ENCODE peak calls at places on chromosomes 5 and 9, in nine cellular contexts. N, S, P, D, Y, U, E, G and O are unnamed samples.

GRCh38 chr5:62494772-62495171 is 82.2 kb downstream of the IPO11 start:
- DNase-seq in N (no peak), S (no peak), P (no peak), D (no peak), Y (no peak), U (no peak), E (no peak), G (no peak), O (no peak)

GRCh38 chr5:159826351-159827222 is 89.7 kb upstream of the ADRA1B start:
- DNase-seq in N (no peak), S (no peak), P (no peak), D (no peak), Y (peak; percentile 82), U (peak; percentile 89), E (no peak), G (no peak), O (no peak)

GRCh38 chr9:32291370-32291769 is 93.1 kb upstream of the ACO1 start:
- DNase-seq in N (no peak), S (no peak), P (no peak), D (no peak), Y (no peak), U (no peak), E (no peak), G (no peak), O (no peak)

GRCh38 chr5:126868961-126869451 is 92.1 kb downstream of the LMNB1 start:
- DNase-seq in N (no peak), S (peak; percentile 55), P (no peak), D (peak; percentile 84), Y (no peak), U (peak; percentile 92), E (no peak), G (no peak), O (no peak)

GRCh38 chr9:89463986-89464901 is 33.7 kb downstream of the SEMA4D start:
- DNase-seq in N (no peak), S (no peak), P (peak; percentile 73), D (no peak), Y (no peak), U (no peak), E (peak; percentile 89), G (no peak), O (no peak)

GRCh38 chr9:127177682-127178265 is 55.3 kb upstream of the ANGPTL2 start:
- DNase-seq in N (no peak), S (no peak), P (no peak), D (peak; percentile 31), Y (no peak), U (no peak), E (no peak), G (peak; percentile 8), O (no peak)

GRCh38 chr5:83570916-83571315 is 99.4 kb downstream of the VCAN start:
- DNase-seq in N (no peak), S (no peak), P (no peak), D (no peak), Y (peak; percentile 46), U (no peak), E (no peak), G (no peak), O (no peak)

GRCh38 chr9:109114670-109115069 is 5.1 kb downstream of the TMEM245 start:
- DNase-seq in N (no peak), S (no peak), P (no peak), D (no peak), Y (peak; percentile 80), U (no peak), E (no peak), G (no peak), O (no peak)

GRCh38 chr9:14311940-14312572 is 1.9 kb downstream of the NFIB start:
- DNase-seq in N (no peak), S (no peak), P (no peak), D (no peak), Y (no peak), U (no peak), E (no peak), G (no peak), O (no peak)

GRCh38 chr5:159052282-159053011 is 47.3 kb downstream of the EBF1 start:
- DNase-seq in N (no peak), S (no peak), P (no peak), D (no peak), Y (peak; percentile 85), U (no peak), E (no peak), G (no peak), O (no peak)

GRCh38 chr5:64331597-64332277 is 166.1 kb downstream of the RNF180 start:
- DNase-seq in N (no peak), S (peak; percentile 62), P (no peak), D (peak; percentile 62), Y (no peak), U (no peak), E (no peak), G (no peak), O (peak; percentile 9)

GRCh38 chr9:97527626-97528528 is 26.4 kb downstream of the TMOD1 start:
- DNase-seq in N (no peak), S (no peak), P (no peak), D (no peak), Y (no peak), U (no peak), E (no peak), G (no peak), O (no peak)

GRCh38 chr5:26232706-26233105 is 805.7 kb downstream of the CDH9 start:
- DNase-seq in N (no peak), S (no peak), P (no peak), D (no peak), Y (no peak), U (no peak), E (no peak), G (no peak), O (no peak)

GRCh38 chr9:130994135-130994534 is 14.8 kb upstream of the LAMC3 start:
- DNase-seq in N (no peak), S (no peak), P (no peak), D (no peak), Y (no peak), U (no peak), E (no peak), G (no peak), O (no peak)

GRCh38 chr9:5593904-5594303 is 35.0 kb upstream of the RIC1 start:
- DNase-seq in N (no peak), S (no peak), P (no peak), D (no peak), Y (no peak), U (no peak), E (no peak), G (no peak), O (no peak)

GRCh38 chr5:30752015-30752414 is 441.5 kb upstream of the CDH6 start:
- DNase-seq in N (no peak), S (no peak), P (no peak), D (no peak), Y (no peak), U (no peak), E (no peak), G (no peak), O (no peak)

GRCh38 chr5:173283318-173284288 is 44.6 kb downstream of the STC2 start:
- DNase-seq in N (peak; percentile 19), S (peak; percentile 82), P (peak; percentile 39), D (peak; percentile 90), Y (peak; percentile 49), U (no peak), E (peak; percentile 48), G (peak; percentile 70), O (no peak)

GRCh38 chr9:2132484-2133082 is 117.4 kb downstream of the SMARCA2 start:
- DNase-seq in N (no peak), S (no peak), P (no peak), D (no peak), Y (peak; percentile 66), U (no peak), E (no peak), G (no peak), O (no peak)

GRCh38 chr9:77384406-77384805 is 207.1 kb downstream of the VPS13A start:
- DNase-seq in N (no peak), S (no peak), P (no peak), D (no peak), Y (peak; percentile 89), U (no peak), E (no peak), G (no peak), O (no peak)

GRCh38 chr5:166948679-166949078 is 1342.8 kb upstream of the WWC1 start:
- DNase-seq in N (no peak), S (no peak), P (no peak), D (no peak), Y (no peak), U (no peak), E (no peak), G (no peak), O (no peak)

GRCh38 chr9:125626187-125626586 is 80.8 kb downstream of the MAPKAP1 start:
- DNase-seq in N (no peak), S (no peak), P (no peak), D (no peak), Y (peak; percentile 44), U (no peak), E (no peak), G (no peak), O (no peak)

GRCh38 chr5:119177226-119177625 is 106.3 kb downstream of the DMXL1 start:
- DNase-seq in N (no peak), S (no peak), P (no peak), D (no peak), Y (no peak), U (no peak), E (no peak), G (no peak), O (no peak)

GRCh38 chr5:133847886-133848285 is 120.5 kb downstream of the C5orf15 start:
- DNase-seq in N (no peak), S (no peak), P (no peak), D (no peak), Y (no peak), U (no peak), E (no peak), G (no peak), O (no peak)

GRCh38 chr9:72154468-72155281 is 5.4 kb downstream of the GDA start:
- DNase-seq in N (no peak), S (no peak), P (no peak), D (no peak), Y (no peak), U (no peak), E (no peak), G (no peak), O (no peak)